ENCODE peak calls at places on chromosomes 2 and 18, in nine cellular contexts. Y is fibroblast of villous mesenchyme; S is activated T-cell treated with anti-CD3 and anti-CD28 coated beads, Interleukin-2, amount 50 U/mL, for 48 hours; P is HFFc6; R is M059J; U is Kasumi-1; I is anterior cingulate cortex; B is NCI-H748 treated with DMSO at 0.1 percent for 48 hours; E is tibial nerve. L is an unnamed sample.
A peak's percentile ranks its signal among the peaks of the same experiment; 100 is the strongest.

GRCh38 chr2:169476459-169476858 is 2.8 kb upstream of the BBS5 start:
- DNase-seq in Y (no peak), S (no peak), P (no peak), R (peak; percentile 86), U (no peak), I (no peak), B (no peak), E (no peak), L (no peak)

GRCh38 chr2:38515155-38516074 is 87.3 kb downstream of the HNRNPLL start:
- DNase-seq in Y (peak; percentile 84), S (no peak), P (no peak), R (no peak), U (no peak), I (peak; percentile 32), B (no peak), E (no peak), L (no peak)

GRCh38 chr18:22349317-22349898 is 68.3 kb downstream of the CTAGE1 start:
- DNase-seq in Y (peak; percentile 92), S (no peak), P (no peak), R (peak; percentile 13), U (no peak), I (no peak), B (no peak), E (no peak), L (no peak)

GRCh38 chr2:168348076-168348475 is 100.7 kb upstream of the STK39 start:
- DNase-seq in Y (peak; percentile 33), S (peak; percentile 29), P (peak; percentile 21), R (peak; percentile 34), U (peak; percentile 91), I (no peak), B (peak; percentile 17), E (no peak), L (peak; percentile 11)

GRCh38 chr2:17771956-17772355 is 18.0 kb downstream of the GEN1 start:
- DNase-seq in Y (no peak), S (no peak), P (no peak), R (no peak), U (no peak), I (no peak), B (no peak), E (no peak), L (no peak)

GRCh38 chr2:132037527-132038178 is 124.1 kb downstream of the ANKRD30BL start:
- DNase-seq in Y (no peak), S (peak; percentile 17), P (no peak), R (no peak), U (no peak), I (no peak), B (no peak), E (no peak), L (peak; percentile 8)

GRCh38 chr2:230496891-230497290 is 80.9 kb downstream of the SP100 start:
- DNase-seq in Y (no peak), S (no peak), P (no peak), R (no peak), U (peak; percentile 6), I (no peak), B (no peak), E (no peak), L (peak; percentile 83)

GRCh38 chr18:8073167-8073566 is 506.1 kb downstream of the PTPRM start:
- DNase-seq in Y (peak; percentile 21), S (no peak), P (no peak), R (no peak), U (no peak), I (no peak), B (no peak), E (no peak), L (no peak)

GRCh38 chr2:140990416-140990815 is 1140.4 kb downstream of the LRP1B start:
- DNase-seq in Y (peak; percentile 44), S (no peak), P (peak; percentile 39), R (peak; percentile 27), U (no peak), I (no peak), B (no peak), E (no peak), L (no peak)

GRCh38 chr2:128446049-128446811 is 127.6 kb upstream of the HS6ST1 start:
- DNase-seq in Y (no peak), S (peak; percentile 8), P (no peak), R (no peak), U (no peak), I (no peak), B (no peak), E (no peak), L (no peak)

GRCh38 chr2:162750033-162750432 is 88.5 kb downstream of the KCNH7 start:
- DNase-seq in Y (no peak), S (no peak), P (no peak), R (no peak), U (no peak), I (no peak), B (no peak), E (no peak), L (no peak)

GRCh38 chr2:27773959-27774358 is 2.4 kb downstream of the MRPL33 start:
- DNase-seq in Y (no peak), S (no peak), P (no peak), R (no peak), U (peak; percentile 62), I (no peak), B (no peak), E (no peak), L (no peak)